ENCODE peak calls at places on chromosomes 4 and X, in seven cellular contexts. G is hepatic stellate cell; H is left lung; N is Kasumi-1; O is activated T-cell treated with anti-CD3 and anti-CD28 coated beads for 48 hours; V is cardiac muscle cell; D is CD4-positive, alpha-beta T cell. W is an unnamed sample.

GRCh38 chr4:46404961-46405360 is 15.0 kb upstream of the GABRA2 start:
- DNase-seq in D (no peak), O (no peak), V (peak; percentile 20), N (no peak), G (no peak), H (no peak), W (no peak)

GRCh38 chrX:11770320-11770719 is 12.3 kb downstream of the MSL3 start:
- DNase-seq in G (peak; percentile 69), O (no peak), H (peak; percentile 46), N (peak; percentile 70), V (peak; percentile 71), D (peak; percentile 27), W (peak; percentile 32)

GRCh38 chr4:57233391-57233790 is 123.2 kb upstream of the IGFBP7 start:
- DNase-seq in H (no peak), V (peak; percentile 45), O (no peak), D (no peak), G (peak; percentile 20), N (no peak), W (no peak)

GRCh38 chr4:158805628-158806471 is 37.0 kb downstream of the FNIP2 start:
- DNase-seq in H (peak; percentile 74), N (no peak), V (no peak), O (no peak), D (no peak), G (no peak), W (no peak)

GRCh38 chr4:2936773-2937145 is 26.4 kb downstream of the NOP14 start:
- DNase-seq in G (no peak), V (peak; percentile 52), H (peak; percentile 29), D (no peak), N (peak; percentile 7), O (peak; percentile 67), W (peak; percentile 46)

GRCh38 chrX:11474576-11474975 is 181.4 kb downstream of the AMELX start:
- DNase-seq in V (no peak), H (no peak), G (no peak), D (no peak), O (no peak), N (no peak), W (no peak)

GRCh38 chr4:6362896-6363295 is 93.2 kb downstream of the WFS1 start:
- DNase-seq in O (no peak), G (peak; percentile 37), D (no peak), H (no peak), N (no peak), V (peak; percentile 55), W (no peak)

GRCh38 chr4:982814-983213 is 4.0 kb upstream of the IDUA start:
- DNase-seq in O (no peak), H (no peak), N (no peak), D (no peak), V (no peak), G (no peak), W (no peak)

GRCh38 chr4:147370473-147370872 is 110.4 kb upstream of the EDNRA start:
- DNase-seq in D (no peak), O (no peak), N (no peak), H (peak; percentile 36), G (no peak), V (peak; percentile 55), W (no peak)

GRCh38 chr4:76572224-76572623 is 137.2 kb downstream of the SHROOM3 start:
- DNase-seq in O (no peak), V (no peak), H (no peak), D (no peak), G (no peak), N (no peak), W (no peak)

GRCh38 chr4:94636004-94636403 is 121.8 kb upstream of the BMPR1B start:
- DNase-seq in D (no peak), N (no peak), O (no peak), H (no peak), G (no peak), V (peak; percentile 53), W (no peak)

GRCh38 chrX:120408168-120408567 is 46.3 kb downstream of the ATP1B4 start:
- DNase-seq in O (no peak), N (no peak), G (no peak), V (no peak), H (no peak), D (no peak), W (no peak)

GRCh38 chr4:20124317-20125026 is 127.2 kb upstream of the SLIT2 start:
- DNase-seq in N (no peak), D (no peak), H (no peak), V (no peak), O (no peak), G (no peak), W (no peak)

GRCh38 chr4:85909851-85910250 is 434.9 kb downstream of the ARHGAP24 start:
- DNase-seq in V (no peak), G (no peak), N (no peak), O (no peak), D (no peak), H (no peak), W (no peak)

GRCh38 chr4:121932212-121932974 is 19.5 kb downstream of the TRPC3 start:
- DNase-seq in N (no peak), V (no peak), D (no peak), O (no peak), H (no peak), G (no peak), W (no peak)

GRCh38 chrX:39821709-39822095 is 276.1 kb downstream of the BCOR start:
- DNase-seq in G (no peak), D (no peak), V (no peak), N (no peak), H (no peak), O (no peak), W (no peak)

GRCh38 chr4:95869961-95870500 is 30.1 kb downstream of the PDHA2 start:
- DNase-seq in G (no peak), H (no peak), D (no peak), N (no peak), V (peak; percentile 69), O (no peak), W (no peak)

GRCh38 chr4:121796283-121796682 is 4.8 kb upstream of the EXOSC9 start:
- DNase-seq in D (no peak), G (no peak), N (no peak), H (no peak), O (no peak), V (no peak), W (no peak)

GRCh38 chr4:100823066-100823992 is 305.5 kb upstream of the EMCN start:
- DNase-seq in H (no peak), O (no peak), N (no peak), G (no peak), D (no peak), V (no peak), W (no peak)

GRCh38 chrX:66677430-66677829 is 38.6 kb upstream of the EDA2R start:
- DNase-seq in N (no peak), G (no peak), D (no peak), H (no peak), O (no peak), V (peak; percentile 62), W (no peak)

GRCh38 chrX:42237956-42238355 is 314.6 kb upstream of the CASK start:
- DNase-seq in O (no peak), V (no peak), H (no peak), N (no peak), D (no peak), G (no peak), W (no peak)

GRCh38 chr4:26953770-26954423 is 93.3 kb downstream of the STIM2 start:
- DNase-seq in D (no peak), G (no peak), H (no peak), V (no peak), O (no peak), N (no peak), W (no peak)

GRCh38 chrX:19683817-19684216 is 168.5 kb upstream of the MAP3K15 start:
- DNase-seq in V (no peak), N (no peak), H (no peak), G (no peak), D (no peak), O (no peak), W (peak; percentile 34)

GRCh38 chrX:39984191-39984956 is 113.4 kb downstream of the BCOR start:
- DNase-seq in O (no peak), D (no peak), G (no peak), N (no peak), V (peak; percentile 79), H (no peak), W (no peak)

GRCh38 chrX:110125435-110125834 is 122.5 kb downstream of the TMEM164 start:
- DNase-seq in D (no peak), H (no peak), G (no peak), O (no peak), V (no peak), N (no peak), W (no peak)

GRCh38 chr4:140755811-140756291 is 334 bp downstream of the TBC1D9 start:
- DNase-seq in N (no peak), O (peak; percentile 9), H (peak; percentile 57), V (peak; percentile 67), G (peak; percentile 64), D (no peak), W (no peak)

GRCh38 chr4:171042989-171043524 is 770.1 kb upstream of the GALNTL6 start:
- DNase-seq in D (no peak), V (no peak), G (no peak), O (no peak), H (no peak), N (no peak), W (no peak)

GRCh38 chrX:21933077-21933476 is 7.4 kb upstream of the SMS start:
- DNase-seq in O (no peak), N (no peak), D (no peak), H (no peak), G (no peak), V (no peak), W (no peak)

W was measured in T-helper 22 cell.